ENCODE peak calls at places on chromosome 14, in four cellular contexts. Z is pancreas; M is CD8-positive, alpha-beta memory T cell; D is OCI-LY7. I is an unnamed sample.

GRCh38 chr14:20455355-20456300 is 602 bp downstream of the APEX1 start:
- DNase-seq in D (peak; percentile 27), Z (no peak), M (no peak), I (no peak)

GRCh38 chr14:65954915-65955314 is 531.3 kb upstream of the CCDC196 start:
- DNase-seq in D (no peak), Z (no peak), M (no peak), I (no peak)

GRCh38 chr14:29821665-29822429 is 105.8 kb downstream of the PRKD1 start:
- DNase-seq in D (no peak), Z (no peak), M (no peak), I (no peak)

GRCh38 chr14:98871796-98872195 is 400.2 kb downstream of the BCL11B start:
- DNase-seq in Z (peak; percentile 56), M (no peak), D (no peak), I (no peak)

GRCh38 chr14:61438860-61439765 is 117.7 kb downstream of the PRKCH start:
- DNase-seq in Z (peak; percentile 53), M (peak; percentile 54), D (no peak), I (no peak)

GRCh38 chr14:24605435-24606190 is 3.9 kb downstream of the GZMH start:
- DNase-seq in Z (peak; percentile 43), M (peak; percentile 21), D (peak; percentile 54), I (peak; percentile 62)

GRCh38 chr14:60723218-60724079 is 702 bp downstream of the SIX4 start:
- DNase-seq in Z (peak; percentile 52), M (peak; percentile 23), D (peak; percentile 57), I (no peak)

GRCh38 chr14:87522575-87522974 is 470.4 kb downstream of the GALC start:
- DNase-seq in D (peak; percentile 11), Z (peak; percentile 14), M (no peak), I (no peak)

GRCh38 chr14:29039171-29039570 is 272.6 kb downstream of the FOXG1 start:
- DNase-seq in Z (no peak), M (no peak), D (no peak), I (no peak)

GRCh38 chr14:59507063-59507751 is 22.9 kb downstream of the JKAMP start:
- DNase-seq in M (peak; percentile 14), Z (peak; percentile 62), D (peak; percentile 52), I (peak; percentile 9)

GRCh38 chr14:58944226-58944769 is 244.2 kb upstream of the DAAM1 start:
- DNase-seq in Z (peak; percentile 69), D (no peak), M (no peak), I (no peak)

GRCh38 chr14:106586098-106586704 is 1059.8 kb downstream of the TMEM121 start:
- DNase-seq in D (peak; percentile 69), M (peak; percentile 51), Z (peak; percentile 21), I (peak; percentile 66)

GRCh38 chr14:88189040-88189839 is 133.8 kb downstream of the KCNK10 start:
- DNase-seq in Z (peak; percentile 93), D (peak; percentile 73), M (peak; percentile 7), I (peak; percentile 19)

GRCh38 chr14:45135659-45136314 is at the start of gene FANCM:
- DNase-seq in Z (peak; percentile 94), D (peak; percentile 98), M (peak; percentile 89), I (peak; percentile 87)

GRCh38 chr14:89283327-89284060 is 133.5 kb downstream of the FOXN3 start:
- DNase-seq in Z (no peak), M (no peak), D (no peak), I (no peak)

GRCh38 chr14:53338192-53338591 is 185.1 kb upstream of the DDHD1 start:
- DNase-seq in D (no peak), M (no peak), Z (no peak), I (no peak)

GRCh38 chr14:20329355-20329754 is 3.7 kb downstream of the CCNB1IP1 start:
- DNase-seq in D (no peak), Z (no peak), M (no peak), I (no peak)

GRCh38 chr14:79044894-79045624 is 874.9 kb downstream of the NRXN3 start:
- DNase-seq in Z (peak; percentile 10), M (no peak), D (no peak), I (no peak)

GRCh38 chr14:54377501-54377900 is 19.3 kb upstream of the CDKN3 start:
- DNase-seq in D (no peak), Z (no peak), M (no peak), I (no peak)

GRCh38 chr14:98952595-98953325 is 319.2 kb downstream of the BCL11B start:
- DNase-seq in Z (no peak), M (no peak), D (no peak), I (no peak)

GRCh38 chr14:43595373-43595772 is 911.7 kb downstream of the FSCB start:
- DNase-seq in D (no peak), M (no peak), Z (no peak), I (no peak)

GRCh38 chr14:100620437-100621100 is 33.4 kb upstream of the BEGAIN start:
- DNase-seq in M (no peak), Z (no peak), D (no peak), I (no peak)
- H3K4me1 ChIP-seq in M (peaks cover 18% of the 10 kb centered on the region), Z (peaks cover 14% of the 10 kb centered on the region), D (no peaks in the 10 kb centered on the region), I (peaks cover 26% of the 10 kb centered on the region)

GRCh38 chr14:101707285-101707842 is 54.1 kb upstream of the PPP2R5C start:
- DNase-seq in D (peak; percentile 83), M (peak; percentile 79), Z (peak; percentile 72), I (peak; percentile 74)
- H3K4me3 ChIP-seq in D (no peak overlapping the region), M (peak overlapping the region; percentile 24), Z (no peak overlapping the region), I (peak overlapping the region; percentile 8)

GRCh38 chr14:55814064-55814463 is 234.1 kb downstream of the KTN1 start:
- DNase-seq in Z (no peak), M (no peak), D (no peak), I (no peak)
- H3K27ac ChIP-seq in Z (no peak overlapping the region), M (no peak overlapping the region), D (no peak overlapping the region), I (no peak overlapping the region)

GRCh38 chr14:105064721-105065143 is 498 bp downstream of the GPR132 start:
- DNase-seq in D (no peak), Z (no peak), M (no peak), I (no peak)
- H3K4me1 ChIP-seq in D (peaks cover 45% of the 10 kb centered on the region), Z (peaks cover 3% of the 10 kb centered on the region), M (peaks cover 86% of the 10 kb centered on the region), I (peaks cover 67% of the 10 kb centered on the region)

GRCh38 chr14:102849522-102850379 is 72.5 kb downstream of the TRAF3 start:
- DNase-seq in Z (no peak), D (no peak), M (no peak), I (no peak)
- H3K4me3 ChIP-seq in Z (no peak overlapping the region), D (no peak overlapping the region), M (no peak overlapping the region), I (no peak overlapping the region)

GRCh38 chr14:100187247-100187833 is 27.9 kb upstream of the DEGS2 start:
- DNase-seq in Z (no peak), M (no peak), D (no peak), I (no peak)

GRCh38 chr14:100190126-100190525 is 30.7 kb upstream of the DEGS2 start:
- DNase-seq in Z (no peak), D (no peak), M (no peak), I (no peak)

GRCh38 chr14:100191584-100192249 is 32.3 kb upstream of the DEGS2 start:
- DNase-seq in Z (no peak), D (no peak), M (no peak), I (no peak)

GRCh38 chr14:100192250-100192671 is 32.8 kb upstream of the DEGS2 start:
- DNase-seq in D (no peak), M (no peak), Z (peak; percentile 47), I (no peak)

GRCh38 chr14:100188392-100189030 is 29.1 kb upstream of the DEGS2 start:
- DNase-seq in Z (no peak), M (no peak), D (no peak), I (no peak)
- H3K27ac ChIP-seq in Z (no peak overlapping the region), M (no peak overlapping the region), D (no peak overlapping the region), I (no peak overlapping the region)

GRCh38 chr14:72523397-72524157 is 370.3 kb downstream of the DPF3 start:
- DNase-seq in M (no peak), Z (no peak), D (no peak), I (no peak)

GRCh38 chr14:72527591-72527990 is 366.3 kb downstream of the DPF3 start:
- DNase-seq in D (no peak), M (no peak), Z (no peak), I (no peak)

GRCh38 chr14:72524230-72524629 is 369.7 kb downstream of the DPF3 start:
- DNase-seq in Z (no peak), D (no peak), M (no peak), I (no peak)

GRCh38 chr14:72522847-72523246 is 371.1 kb downstream of the DPF3 start:
- DNase-seq in Z (no peak), M (no peak), D (no peak), I (no peak)

GRCh38 chr14:72525087-72525909 is 368.6 kb downstream of the DPF3 start:
- DNase-seq in D (no peak), Z (no peak), M (no peak), I (no peak)
- H3K4me1 ChIP-seq in D (peaks cover 5% of the 10 kb centered on the region), Z (no peaks in the 10 kb centered on the region), M (peaks cover 12% of the 10 kb centered on the region), I (peaks cover 10% of the 10 kb centered on the region)

DNA sequence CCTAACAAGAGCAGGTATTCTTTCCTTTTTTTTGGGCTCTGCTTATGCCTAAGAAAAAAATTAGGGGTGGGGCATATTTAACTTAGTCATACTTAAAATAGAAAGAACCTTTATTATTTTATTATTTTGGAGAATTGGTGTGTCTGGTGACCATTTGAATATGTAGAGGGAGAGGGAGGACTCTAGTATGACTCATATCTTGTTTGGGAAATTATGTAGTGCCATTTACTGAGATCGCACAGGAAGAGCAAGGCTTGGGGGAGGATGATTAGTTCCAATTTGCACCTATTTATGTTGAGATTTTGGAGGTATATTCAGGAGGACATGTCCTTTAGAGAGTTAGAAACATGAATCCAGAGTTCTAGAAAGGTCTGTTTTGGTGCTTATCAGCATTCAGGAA is 9.9 kb downstream of the ZNF410 start:
- DNase-seq in M (no peak), D (no peak), Z (no peak), I (no peak)
- H3K4me3 ChIP-seq in M (no peak overlapping the region), D (no peak overlapping the region), Z (no peak overlapping the region), I (no peak overlapping the region)

GRCh38 chr14:35387209-35387608 is 17.3 kb downstream of the NFKBIA start:
- DNase-seq in Z (no peak), M (no peak), D (no peak), I (no peak)
- H3K27ac ChIP-seq in Z (no peak overlapping the region), M (peak overlapping the region; percentile 27), D (no peak overlapping the region), I (no peak overlapping the region)

GRCh38 chr14:67757175-67757574 is 55.5 kb downstream of the RDH12 start:
- DNase-seq in Z (no peak), D (no peak), M (no peak), I (no peak)
- H3K4me1 ChIP-seq in Z (no peaks in the 10 kb centered on the region), D (no peaks in the 10 kb centered on the region), M (no peaks in the 10 kb centered on the region), I (no peaks in the 10 kb centered on the region)

I was measured in naive thymus-derived CD4-positive, alpha-beta T cell.